ENCODE peak calls at places on chromosomes 1 and 21, in nine cellular contexts. One of them, this sample, is unnamed.

GRCh38 chr21:45939521-45940045 is 42.0 kb upstream of the COL6A1 start:
- DNase-seq in NCI-H1092 treated with DMSO at 0.1 percent for 48 hours: no peak
- DNase-seq in BE2C: no peak
- DNase-seq in T-helper 9 cell: no peak
- DNase-seq in activated CD8-positive, alpha-beta memory T cell treated with anti-CD3 and anti-CD28 coated beads for 1 hour: no peak
- DNase-seq in CD8-positive, alpha-beta memory T cell: no peak
- DNase-seq in A549: no peak
- DNase-seq in RWPE1: no peak
- DNase-seq in NCI-H2029 treated with DMSO at 0.1 percent for 48 hours: no peak
- DNase-seq in this sample: no peak

GRCh38 chr1:206824327-206824726 is 41.1 kb upstream of the IL20 start:
- DNase-seq in NCI-H1092 treated with DMSO at 0.1 percent for 48 hours: no peak
- DNase-seq in BE2C: no peak
- DNase-seq in T-helper 9 cell: no peak
- DNase-seq in activated CD8-positive, alpha-beta memory T cell treated with anti-CD3 and anti-CD28 coated beads for 1 hour: no peak
- DNase-seq in CD8-positive, alpha-beta memory T cell: no peak
- DNase-seq in A549: no peak
- DNase-seq in RWPE1: no peak
- DNase-seq in NCI-H2029 treated with DMSO at 0.1 percent for 48 hours: no peak
- DNase-seq in this sample: no peak

GRCh38 chr1:83017701-83018100 is 981.2 kb downstream of the TTLL7 start:
- DNase-seq in NCI-H1092 treated with DMSO at 0.1 percent for 48 hours: peak
- DNase-seq in BE2C: no peak
- DNase-seq in T-helper 9 cell: no peak
- DNase-seq in activated CD8-positive, alpha-beta memory T cell treated with anti-CD3 and anti-CD28 coated beads for 1 hour: no peak
- DNase-seq in CD8-positive, alpha-beta memory T cell: no peak
- DNase-seq in A549: no peak
- DNase-seq in RWPE1: no peak
- DNase-seq in NCI-H2029 treated with DMSO at 0.1 percent for 48 hours: no peak
- DNase-seq in this sample: no peak

GRCh38 chr1:99956755-99957154 is 13.0 kb upstream of the SLC35A3 start:
- DNase-seq in NCI-H1092 treated with DMSO at 0.1 percent for 48 hours: no peak
- DNase-seq in BE2C: no peak
- DNase-seq in T-helper 9 cell: no peak
- DNase-seq in activated CD8-positive, alpha-beta memory T cell treated with anti-CD3 and anti-CD28 coated beads for 1 hour: no peak
- DNase-seq in CD8-positive, alpha-beta memory T cell: no peak
- DNase-seq in A549: no peak
- DNase-seq in RWPE1: no peak
- DNase-seq in NCI-H2029 treated with DMSO at 0.1 percent for 48 hours: no peak
- DNase-seq in this sample: no peak

GRCh38 chr1:171814692-171815091 is 26.6 kb upstream of the DNM3 start:
- DNase-seq in NCI-H1092 treated with DMSO at 0.1 percent for 48 hours: no peak
- DNase-seq in BE2C: no peak
- DNase-seq in T-helper 9 cell: no peak
- DNase-seq in activated CD8-positive, alpha-beta memory T cell treated with anti-CD3 and anti-CD28 coated beads for 1 hour: no peak
- DNase-seq in CD8-positive, alpha-beta memory T cell: no peak
- DNase-seq in A549: no peak
- DNase-seq in RWPE1: no peak
- DNase-seq in NCI-H2029 treated with DMSO at 0.1 percent for 48 hours: no peak
- DNase-seq in this sample: no peak

GRCh38 chr1:212513586-212513985 is 80.9 kb downstream of the NENF start:
- DNase-seq in NCI-H1092 treated with DMSO at 0.1 percent for 48 hours: peak
- DNase-seq in BE2C: no peak
- DNase-seq in T-helper 9 cell: no peak
- DNase-seq in activated CD8-positive, alpha-beta memory T cell treated with anti-CD3 and anti-CD28 coated beads for 1 hour: no peak
- DNase-seq in CD8-positive, alpha-beta memory T cell: no peak
- DNase-seq in A549: no peak
- DNase-seq in RWPE1: no peak
- DNase-seq in NCI-H2029 treated with DMSO at 0.1 percent for 48 hours: no peak
- DNase-seq in this sample: no peak

GRCh38 chr1:96861836-96862235 is 140.3 kb downstream of the PTBP2 start:
- DNase-seq in NCI-H1092 treated with DMSO at 0.1 percent for 48 hours: no peak
- DNase-seq in BE2C: no peak
- DNase-seq in T-helper 9 cell: no peak
- DNase-seq in activated CD8-positive, alpha-beta memory T cell treated with anti-CD3 and anti-CD28 coated beads for 1 hour: no peak
- DNase-seq in CD8-positive, alpha-beta memory T cell: no peak
- DNase-seq in A549: no peak
- DNase-seq in RWPE1: no peak
- DNase-seq in NCI-H2029 treated with DMSO at 0.1 percent for 48 hours: no peak
- DNase-seq in this sample: no peak

GRCh38 chr1:18085387-18086074 is 22.1 kb upstream of the IGSF21 start:
- DNase-seq in NCI-H1092 treated with DMSO at 0.1 percent for 48 hours: no peak
- DNase-seq in BE2C: no peak
- DNase-seq in T-helper 9 cell: no peak
- DNase-seq in activated CD8-positive, alpha-beta memory T cell treated with anti-CD3 and anti-CD28 coated beads for 1 hour: no peak
- DNase-seq in CD8-positive, alpha-beta memory T cell: no peak
- DNase-seq in A549: no peak
- DNase-seq in RWPE1: no peak
- DNase-seq in NCI-H2029 treated with DMSO at 0.1 percent for 48 hours: no peak
- DNase-seq in this sample: no peak

GRCh38 chr1:119046429-119047039 is 58.4 kb upstream of the TBX15 start:
- DNase-seq in NCI-H1092 treated with DMSO at 0.1 percent for 48 hours: no peak
- DNase-seq in BE2C: no peak
- DNase-seq in T-helper 9 cell: no peak
- DNase-seq in activated CD8-positive, alpha-beta memory T cell treated with anti-CD3 and anti-CD28 coated beads for 1 hour: no peak
- DNase-seq in CD8-positive, alpha-beta memory T cell: no peak
- DNase-seq in A549: no peak
- DNase-seq in RWPE1: peak
- DNase-seq in NCI-H2029 treated with DMSO at 0.1 percent for 48 hours: no peak
- DNase-seq in this sample: no peak

GRCh38 chr1:119470377-119470776 is 36.6 kb upstream of the HSD3B1 start:
- DNase-seq in NCI-H1092 treated with DMSO at 0.1 percent for 48 hours: no peak
- DNase-seq in BE2C: no peak
- DNase-seq in T-helper 9 cell: no peak
- DNase-seq in activated CD8-positive, alpha-beta memory T cell treated with anti-CD3 and anti-CD28 coated beads for 1 hour: no peak
- DNase-seq in CD8-positive, alpha-beta memory T cell: no peak
- DNase-seq in A549: no peak
- DNase-seq in RWPE1: no peak
- DNase-seq in NCI-H2029 treated with DMSO at 0.1 percent for 48 hours: no peak
- DNase-seq in this sample: no peak

GRCh38 chr1:226660410-226661182 is 78.5 kb downstream of the ITPKB start:
- DNase-seq in NCI-H1092 treated with DMSO at 0.1 percent for 48 hours: no peak
- DNase-seq in BE2C: no peak
- DNase-seq in T-helper 9 cell: no peak
- DNase-seq in activated CD8-positive, alpha-beta memory T cell treated with anti-CD3 and anti-CD28 coated beads for 1 hour: no peak
- DNase-seq in CD8-positive, alpha-beta memory T cell: no peak
- DNase-seq in A549: no peak
- DNase-seq in RWPE1: no peak
- DNase-seq in NCI-H2029 treated with DMSO at 0.1 percent for 48 hours: no peak
- DNase-seq in this sample: no peak

GRCh38 chr1:36248250-36248894 is 24.1 kb downstream of the THRAP3 start:
- DNase-seq in NCI-H1092 treated with DMSO at 0.1 percent for 48 hours: no peak
- DNase-seq in BE2C: no peak
- DNase-seq in T-helper 9 cell: no peak
- DNase-seq in activated CD8-positive, alpha-beta memory T cell treated with anti-CD3 and anti-CD28 coated beads for 1 hour: no peak
- DNase-seq in CD8-positive, alpha-beta memory T cell: no peak
- DNase-seq in A549: peak
- DNase-seq in RWPE1: peak
- DNase-seq in NCI-H2029 treated with DMSO at 0.1 percent for 48 hours: no peak
- DNase-seq in this sample: peak

GRCh38 chr1:75472971-75473603 is 137.8 kb downstream of the SLC44A5 start:
- DNase-seq in NCI-H1092 treated with DMSO at 0.1 percent for 48 hours: no peak
- DNase-seq in BE2C: no peak
- DNase-seq in T-helper 9 cell: no peak
- DNase-seq in activated CD8-positive, alpha-beta memory T cell treated with anti-CD3 and anti-CD28 coated beads for 1 hour: no peak
- DNase-seq in CD8-positive, alpha-beta memory T cell: no peak
- DNase-seq in A549: no peak
- DNase-seq in RWPE1: no peak
- DNase-seq in NCI-H2029 treated with DMSO at 0.1 percent for 48 hours: no peak
- DNase-seq in this sample: no peak

GRCh38 chr21:35414511-35415139 is 365.5 kb upstream of the RUNX1 start:
- DNase-seq in NCI-H1092 treated with DMSO at 0.1 percent for 48 hours: no peak
- DNase-seq in BE2C: no peak
- DNase-seq in T-helper 9 cell: no peak
- DNase-seq in activated CD8-positive, alpha-beta memory T cell treated with anti-CD3 and anti-CD28 coated beads for 1 hour: no peak
- DNase-seq in CD8-positive, alpha-beta memory T cell: no peak
- DNase-seq in A549: no peak
- DNase-seq in RWPE1: no peak
- DNase-seq in NCI-H2029 treated with DMSO at 0.1 percent for 48 hours: no peak
- DNase-seq in this sample: no peak

GRCh38 chr1:2523191-2523890 is 3.1 kb downstream of the PANK4 start:
- DNase-seq in NCI-H1092 treated with DMSO at 0.1 percent for 48 hours: no peak
- DNase-seq in BE2C: no peak
- DNase-seq in T-helper 9 cell: peak
- DNase-seq in activated CD8-positive, alpha-beta memory T cell treated with anti-CD3 and anti-CD28 coated beads for 1 hour: no peak
- DNase-seq in CD8-positive, alpha-beta memory T cell: no peak
- DNase-seq in A549: no peak
- DNase-seq in RWPE1: no peak
- DNase-seq in NCI-H2029 treated with DMSO at 0.1 percent for 48 hours: no peak
- DNase-seq in this sample: no peak

GRCh38 chr21:42809577-42810440 is 69.5 kb downstream of the WDR4 start:
- DNase-seq in NCI-H1092 treated with DMSO at 0.1 percent for 48 hours: no peak
- DNase-seq in BE2C: no peak
- DNase-seq in T-helper 9 cell: no peak
- DNase-seq in activated CD8-positive, alpha-beta memory T cell treated with anti-CD3 and anti-CD28 coated beads for 1 hour: no peak
- DNase-seq in CD8-positive, alpha-beta memory T cell: no peak
- DNase-seq in A549: no peak
- DNase-seq in RWPE1: no peak
- DNase-seq in NCI-H2029 treated with DMSO at 0.1 percent for 48 hours: no peak
- DNase-seq in this sample: no peak

GRCh38 chr1:16180291-16180824 is 24.5 kb upstream of the EPHA2 start:
- DNase-seq in NCI-H1092 treated with DMSO at 0.1 percent for 48 hours: no peak
- DNase-seq in BE2C: no peak
- DNase-seq in T-helper 9 cell: no peak
- DNase-seq in activated CD8-positive, alpha-beta memory T cell treated with anti-CD3 and anti-CD28 coated beads for 1 hour: no peak
- DNase-seq in CD8-positive, alpha-beta memory T cell: no peak
- DNase-seq in A549: no peak
- DNase-seq in RWPE1: no peak
- DNase-seq in NCI-H2029 treated with DMSO at 0.1 percent for 48 hours: no peak
- DNase-seq in this sample: no peak

GRCh38 chr21:35384375-35384774 is 335.3 kb upstream of the RUNX1 start:
- DNase-seq in NCI-H1092 treated with DMSO at 0.1 percent for 48 hours: no peak
- DNase-seq in BE2C: no peak
- DNase-seq in T-helper 9 cell: no peak
- DNase-seq in activated CD8-positive, alpha-beta memory T cell treated with anti-CD3 and anti-CD28 coated beads for 1 hour: no peak
- DNase-seq in CD8-positive, alpha-beta memory T cell: no peak
- DNase-seq in A549: no peak
- DNase-seq in RWPE1: no peak
- DNase-seq in NCI-H2029 treated with DMSO at 0.1 percent for 48 hours: no peak
- DNase-seq in this sample: no peak

GRCh38 chr1:94327001-94327685 is 89.8 kb upstream of the ARHGAP29 start:
- DNase-seq in NCI-H1092 treated with DMSO at 0.1 percent for 48 hours: no peak
- DNase-seq in BE2C: no peak
- DNase-seq in T-helper 9 cell: no peak
- DNase-seq in activated CD8-positive, alpha-beta memory T cell treated with anti-CD3 and anti-CD28 coated beads for 1 hour: no peak
- DNase-seq in CD8-positive, alpha-beta memory T cell: no peak
- DNase-seq in A549: no peak
- DNase-seq in RWPE1: no peak
- DNase-seq in NCI-H2029 treated with DMSO at 0.1 percent for 48 hours: no peak
- DNase-seq in this sample: no peak

GRCh38 chr1:119219711-119220110 is 79.3 kb upstream of the WARS2 start:
- DNase-seq in NCI-H1092 treated with DMSO at 0.1 percent for 48 hours: no peak
- DNase-seq in BE2C: no peak
- DNase-seq in T-helper 9 cell: no peak
- DNase-seq in activated CD8-positive, alpha-beta memory T cell treated with anti-CD3 and anti-CD28 coated beads for 1 hour: no peak
- DNase-seq in CD8-positive, alpha-beta memory T cell: no peak
- DNase-seq in A549: no peak
- DNase-seq in RWPE1: no peak
- DNase-seq in NCI-H2029 treated with DMSO at 0.1 percent for 48 hours: no peak
- DNase-seq in this sample: no peak

GRCh38 chr21:30478015-30478414 is 2.2 kb downstream of the KRTAP19-1 start:
- DNase-seq in NCI-H1092 treated with DMSO at 0.1 percent for 48 hours: no peak
- DNase-seq in BE2C: no peak
- DNase-seq in T-helper 9 cell: no peak
- DNase-seq in activated CD8-positive, alpha-beta memory T cell treated with anti-CD3 and anti-CD28 coated beads for 1 hour: no peak
- DNase-seq in CD8-positive, alpha-beta memory T cell: no peak
- DNase-seq in A549: no peak
- DNase-seq in RWPE1: peak
- DNase-seq in NCI-H2029 treated with DMSO at 0.1 percent for 48 hours: no peak
- DNase-seq in this sample: no peak

GRCh38 chr1:81478217-81478616 is 322.5 kb upstream of the ADGRL2 start:
- DNase-seq in NCI-H1092 treated with DMSO at 0.1 percent for 48 hours: peak
- DNase-seq in BE2C: no peak
- DNase-seq in T-helper 9 cell: no peak
- DNase-seq in activated CD8-positive, alpha-beta memory T cell treated with anti-CD3 and anti-CD28 coated beads for 1 hour: no peak
- DNase-seq in CD8-positive, alpha-beta memory T cell: no peak
- DNase-seq in A549: no peak
- DNase-seq in RWPE1: no peak
- DNase-seq in NCI-H2029 treated with DMSO at 0.1 percent for 48 hours: no peak
- DNase-seq in this sample: no peak

GRCh38 chr1:208834346-208835081 is 590.3 kb upstream of the PLXNA2 start:
- DNase-seq in NCI-H1092 treated with DMSO at 0.1 percent for 48 hours: peak
- DNase-seq in BE2C: no peak
- DNase-seq in T-helper 9 cell: no peak
- DNase-seq in activated CD8-positive, alpha-beta memory T cell treated with anti-CD3 and anti-CD28 coated beads for 1 hour: no peak
- DNase-seq in CD8-positive, alpha-beta memory T cell: no peak
- DNase-seq in A549: no peak
- DNase-seq in RWPE1: no peak
- DNase-seq in NCI-H2029 treated with DMSO at 0.1 percent for 48 hours: no peak
- DNase-seq in this sample: no peak

GRCh38 chr1:37288900-37289299 is 185.5 kb upstream of the ZC3H12A start:
- DNase-seq in NCI-H1092 treated with DMSO at 0.1 percent for 48 hours: no peak
- DNase-seq in BE2C: no peak
- DNase-seq in T-helper 9 cell: no peak
- DNase-seq in activated CD8-positive, alpha-beta memory T cell treated with anti-CD3 and anti-CD28 coated beads for 1 hour: no peak
- DNase-seq in CD8-positive, alpha-beta memory T cell: no peak
- DNase-seq in A549: no peak
- DNase-seq in RWPE1: no peak
- DNase-seq in NCI-H2029 treated with DMSO at 0.1 percent for 48 hours: no peak
- DNase-seq in this sample: no peak